ENCODE peak calls at places on chromosomes 11 and 22, in seven cellular contexts. D is astrocyte of the cerebellum; I is CD8-positive, alpha-beta T cell; P is fibroblast of the aortic adventitia; S is heart left ventricle; V is pancreas; F is mesendoderm. E is an unnamed sample.

GRCh38 chr22:45996241-45997076 is 19.5 kb upstream of the WNT7B start:
- DNase-seq in D (no peak), I (no peak), P (peak; percentile 55), S (peak; percentile 79), V (peak; percentile 50), F (no peak), E (no peak)

GRCh38 chr22:26536056-26536761 is 23.9 kb upstream of the TFIP11 start:
- DNase-seq in D (no peak), I (no peak), P (no peak), S (no peak), V (peak; percentile 77), F (no peak), E (no peak)

GRCh38 chr22:45896961-45897538 is 79.9 kb downstream of the WNT7B start:
- DNase-seq in D (no peak), I (no peak), P (no peak), S (no peak), V (peak; percentile 25), F (no peak), E (no peak)

GRCh38 chr11:63629426-63629825 is 15.2 kb upstream of the PLAAT3 start:
- DNase-seq in D (no peak), I (no peak), P (no peak), S (no peak), V (no peak), F (no peak), E (no peak)

GRCh38 chr11:97990162-97990920 is 1030.4 kb upstream of the CNTN5 start:
- DNase-seq in D (no peak), I (no peak), P (peak; percentile 44), S (no peak), V (no peak), F (no peak), E (no peak)

GRCh38 chr22:48444320-48445112 is 1383.2 kb downstream of the BRD1 start:
- DNase-seq in D (peak; percentile 55), I (no peak), P (no peak), S (no peak), V (no peak), F (no peak), E (no peak)

GRCh38 chr11:94107363-94107762 is 21.3 kb upstream of the PANX1 start:
- DNase-seq in D (no peak), I (no peak), P (no peak), S (no peak), V (no peak), F (no peak), E (no peak)

GRCh38 chr22:19464975-19465374 is 14.0 kb downstream of the UFD1 start:
- DNase-seq in D (no peak), I (no peak), P (no peak), S (no peak), V (no peak), F (no peak), E (no peak)

GRCh38 chr11:335779-336665 is 15.4 kb upstream of the IFITM3 start:
- DNase-seq in D (no peak), I (no peak), P (no peak), S (peak; percentile 72), V (no peak), F (no peak), E (no peak)

GRCh38 chr11:58924230-58924629 is 15.1 kb upstream of the GLYATL1 start:
- DNase-seq in D (no peak), I (no peak), P (no peak), S (no peak), V (no peak), F (peak; percentile 23), E (no peak)

GRCh38 chr11:114128399-114128798 is 68.9 kb downstream of the ZBTB16 start:
- DNase-seq in D (no peak), I (no peak), P (no peak), S (no peak), V (no peak), F (no peak), E (no peak)

GRCh38 chr11:64772318-64773018 is 5.9 kb downstream of the SF1 start:
- DNase-seq in D (no peak), I (no peak), P (no peak), S (no peak), V (no peak), F (no peak), E (no peak)

DNA sequence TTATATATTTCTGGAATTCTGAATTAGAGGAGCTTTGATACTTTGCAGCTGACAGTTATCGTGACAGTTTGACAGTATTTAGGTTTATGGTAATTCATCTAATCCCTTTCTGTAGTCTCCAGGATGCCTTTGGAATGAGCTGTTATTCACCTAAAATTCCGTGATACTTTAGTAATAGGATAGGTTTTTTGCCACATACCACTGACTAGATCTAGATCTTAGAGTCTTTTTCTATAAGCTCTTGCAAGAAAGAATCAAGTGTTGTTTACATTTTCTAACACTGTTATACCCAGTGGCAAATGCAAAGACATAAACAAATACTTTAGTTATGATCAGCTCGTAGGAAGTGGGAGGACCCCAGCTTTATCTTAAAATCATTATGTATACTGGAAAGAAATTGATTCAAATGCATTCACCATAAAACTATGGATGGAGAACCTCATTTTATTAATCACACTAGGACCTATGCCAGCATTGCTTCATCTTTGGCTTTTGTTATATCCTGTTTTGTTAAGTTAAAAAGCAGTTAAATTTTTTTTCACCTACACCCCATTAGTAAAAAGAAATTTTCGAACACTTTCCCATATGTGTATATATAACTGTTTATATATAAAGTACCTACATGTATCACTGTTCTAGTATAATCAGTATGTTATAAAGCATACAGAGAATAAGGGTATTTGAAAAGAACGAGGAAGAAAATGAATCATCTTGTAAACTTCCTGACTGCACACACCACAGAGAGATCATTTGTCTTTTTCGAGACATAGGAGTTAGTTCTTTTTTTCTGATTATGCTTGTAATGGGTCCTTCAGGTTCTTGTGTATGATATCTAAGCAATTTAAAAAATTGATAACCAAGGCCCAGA is 60.9 kb downstream of the PDHX start:
- DNase-seq in D (peak; percentile 51), I (no peak), P (peak; percentile 80), S (no peak), V (no peak), F (peak; percentile 85), E (peak; percentile 56)
- H3K4me3 ChIP-seq in D (no peak overlapping the region), I (no peak overlapping the region), P (no peak overlapping the region), S (no peak overlapping the region), V (no peak overlapping the region), F (no peak overlapping the region), E (no peak overlapping the region)

DNA sequence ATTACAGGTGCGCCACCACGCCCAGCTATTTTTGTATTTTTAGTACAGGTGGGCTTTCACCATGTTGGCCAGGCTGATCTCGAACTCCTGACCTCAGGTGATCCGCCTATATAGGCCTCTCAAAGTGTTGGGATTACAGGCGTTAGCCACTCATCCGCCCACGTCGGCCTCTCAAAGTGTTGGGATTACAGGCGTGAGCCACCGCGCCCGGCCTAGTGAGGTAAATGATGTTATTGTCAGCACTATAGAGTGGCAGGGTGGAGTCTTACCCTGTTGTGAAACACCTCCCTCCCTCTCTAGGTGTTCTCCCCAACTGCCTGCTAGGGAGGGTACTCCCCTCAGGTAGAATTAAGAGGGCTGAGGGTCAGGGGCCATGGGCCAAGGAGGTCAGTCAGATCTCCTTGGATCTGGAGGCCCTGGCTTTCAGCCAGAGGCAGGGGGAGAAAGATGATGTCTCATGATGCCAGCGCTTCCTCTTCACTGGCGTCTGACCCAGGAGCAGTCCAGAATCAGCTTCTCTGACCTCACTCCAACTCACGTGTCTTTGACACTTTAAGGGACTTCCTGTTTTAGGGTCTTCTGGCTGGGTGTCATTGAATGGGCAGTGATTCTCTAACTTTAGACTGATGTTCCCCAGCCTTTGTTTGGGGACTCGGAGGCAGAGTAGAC is 2.0 kb downstream of the GGA1 start:
- DNase-seq in D (no peak), I (no peak), P (no peak), S (no peak), V (no peak), F (no peak), E (no peak)
- H3K4me3 ChIP-seq in D (no peak overlapping the region), I (no peak overlapping the region), P (peak overlapping the region; percentile 6), S (no peak overlapping the region), V (no peak overlapping the region), F (no peak overlapping the region), E (no peak overlapping the region)

GRCh38 chr11:118406599-118407166 is 5.3 kb downstream of the ATP5MG start:
- DNase-seq in D (peak; percentile 43), I (no peak), P (no peak), S (peak; percentile 24), V (no peak), F (no peak), E (peak; percentile 23)

GRCh38 chr11:118415051-118415738 is 13.8 kb downstream of the ATP5MG start:
- DNase-seq in D (no peak), I (no peak), P (no peak), S (no peak), V (no peak), F (no peak), E (no peak)

GRCh38 chr11:118411523-118411922 is 10.1 kb downstream of the ATP5MG start:
- DNase-seq in D (no peak), I (no peak), P (no peak), S (no peak), V (no peak), F (no peak), E (no peak)

GRCh38 chr11:118412921-118413320 is 11.5 kb downstream of the ATP5MG start:
- DNase-seq in D (no peak), I (no peak), P (no peak), S (no peak), V (no peak), F (no peak), E (no peak)

DNA sequence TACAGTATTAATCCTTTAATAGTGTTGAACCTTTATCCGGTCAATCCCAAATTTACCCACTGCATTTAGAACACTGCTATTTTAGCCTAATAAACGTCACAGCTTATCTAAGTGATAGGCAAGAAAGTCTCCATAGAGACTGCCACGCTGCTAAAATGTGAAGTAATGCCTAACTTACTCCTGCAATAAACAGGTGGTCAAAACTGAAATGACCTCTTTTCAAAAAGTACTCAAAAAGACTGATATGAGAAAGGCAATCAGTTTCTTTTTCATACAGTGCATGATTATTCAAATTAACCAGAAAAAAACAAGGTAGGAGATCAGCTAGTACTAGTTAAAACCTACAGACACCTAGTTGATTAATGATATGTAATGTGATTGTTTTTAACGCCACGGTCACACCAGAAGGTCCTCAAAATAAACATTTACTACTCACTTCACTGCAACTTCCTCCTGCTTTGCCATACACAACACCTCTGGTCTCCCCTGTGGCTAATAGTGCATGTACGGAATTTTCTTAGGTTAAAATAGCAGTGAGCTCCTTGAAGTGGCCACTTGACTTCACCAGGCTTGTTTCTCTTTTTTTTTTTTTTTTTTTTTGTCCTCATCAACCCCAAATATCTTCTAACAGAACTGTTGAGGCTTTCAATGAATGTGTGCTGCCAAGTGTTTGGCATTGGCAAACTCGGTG is 8.8 kb downstream of the ATP5MG start:
- DNase-seq in D (no peak), I (no peak), P (no peak), S (no peak), V (no peak), F (no peak), E (no peak)
- H3K4me3 ChIP-seq in D (no peak overlapping the region), I (no peak overlapping the region), P (no peak overlapping the region), S (no peak overlapping the region), V (no peak overlapping the region), F (no peak overlapping the region), E (no peak overlapping the region)

DNA sequence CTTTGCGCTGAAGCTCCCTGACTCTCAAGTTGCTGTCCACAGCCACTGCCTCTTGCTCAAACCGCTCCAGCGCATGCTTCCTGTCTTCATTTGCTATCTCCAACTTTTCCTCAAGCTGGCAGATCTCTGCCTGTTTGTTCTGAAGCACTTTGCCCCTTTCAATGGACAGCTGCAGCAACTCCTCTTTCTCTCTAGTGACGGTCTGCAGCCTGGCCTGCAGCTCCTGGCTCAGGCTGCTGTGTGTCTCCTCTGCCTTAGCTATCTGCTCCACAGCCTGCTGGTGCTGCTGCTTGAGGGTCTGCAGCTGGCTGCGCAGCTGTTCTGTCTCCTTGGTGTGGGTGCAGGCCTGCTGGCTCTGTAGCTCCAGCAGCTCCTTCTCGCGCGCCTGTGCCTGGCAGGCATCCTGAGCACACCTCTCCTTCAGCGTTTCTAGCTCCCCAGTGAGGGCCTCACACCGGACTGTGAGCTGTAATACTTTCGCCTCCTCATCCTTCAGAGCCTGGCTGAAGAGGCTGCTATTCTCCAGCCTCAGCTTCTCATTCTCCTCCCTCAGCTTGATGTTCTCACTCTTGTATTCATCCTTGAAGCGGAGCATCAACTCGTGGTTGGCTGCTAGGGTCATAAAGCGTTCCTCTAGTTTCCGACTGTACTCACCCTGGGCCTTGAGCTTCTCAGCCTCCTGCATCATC is 720 bp downstream of the CCDC89 start:
- DNase-seq in D (no peak), I (no peak), P (peak; percentile 33), S (peak; percentile 13), V (no peak), F (no peak), E (no peak)
- H3K4me3 ChIP-seq in D (peak overlapping the region; percentile 38), I (no peak overlapping the region), P (peak overlapping the region; percentile 78), S (peak overlapping the region; percentile 51), V (no peak overlapping the region), F (no peak overlapping the region), E (peak overlapping the region; percentile 36)

E was measured in A673.